ENCODE peak calls at places on chromosomes 11 and 22, in nine cellular contexts. W, Y, P, U, S, K, I, B and X are unnamed samples.

GRCh38 chr22:38751422-38752346 is 4.1 kb downstream of the SUN2 start:
- DNase-seq in P (peak; percentile 37), W (no peak), K (no peak), I (no peak), S (no peak), U (no peak), Y (no peak), B (no peak), X (peak; percentile 95)

GRCh38 chr11:76835928-76836612 is 24.6 kb upstream of the ACER3 start:
- DNase-seq in K (no peak), U (peak; percentile 85), S (peak; percentile 68), I (peak; percentile 53), B (peak; percentile 64), P (peak; percentile 67), Y (no peak), W (no peak), X (peak; percentile 57)

GRCh38 chr11:125348704-125349635 is 147.1 kb downstream of the FEZ1 start:
- DNase-seq in S (peak; percentile 19), P (peak; percentile 23), U (peak; percentile 57), Y (peak; percentile 85), K (peak; percentile 87), B (peak; percentile 4), W (no peak), I (peak; percentile 67), X (peak; percentile 33)

GRCh38 chr11:9228086-9228485 is 37.1 kb downstream of the DENND5A start:
- DNase-seq in U (no peak), I (no peak), Y (peak; percentile 30), P (no peak), S (no peak), K (no peak), W (no peak), B (no peak), X (no peak)

GRCh38 chr11:35541621-35542375 is 16.4 kb upstream of the PAMR1 start:
- DNase-seq in P (peak; percentile 97), S (peak; percentile 93), W (no peak), B (peak; percentile 23), K (no peak), Y (no peak), U (peak; percentile 90), I (peak; percentile 73), X (peak; percentile 52)

GRCh38 chr11:134559617-134559992 is 147.6 kb upstream of the B3GAT1 start:
- DNase-seq in U (no peak), I (no peak), W (no peak), S (no peak), Y (no peak), B (no peak), P (no peak), K (peak; percentile 59), X (no peak)

GRCh38 chr11:11463397-11463796 is 110.3 kb upstream of the CSNK2A3 start:
- DNase-seq in W (no peak), B (no peak), I (peak; percentile 19), U (peak; percentile 32), Y (no peak), S (no peak), P (no peak), K (peak; percentile 76), X (no peak)

GRCh38 chr11:57798905-57799559 is 37.4 kb downstream of the CTNND1 start:
- DNase-seq in P (peak; percentile 73), B (peak; percentile 67), K (no peak), Y (no peak), S (peak; percentile 52), W (peak; percentile 94), I (peak; percentile 78), U (peak; percentile 84), X (peak; percentile 92)

GRCh38 chr11:42870480-42870879 is 441.3 kb upstream of the API5 start:
- DNase-seq in U (no peak), S (no peak), W (no peak), I (no peak), Y (no peak), K (peak; percentile 69), P (no peak), B (no peak), X (no peak)

GRCh38 chr11:124276081-124276480 is 19.9 kb downstream of the OR8G5 start:
- DNase-seq in K (no peak), B (no peak), I (no peak), S (peak; percentile 82), Y (no peak), U (peak; percentile 7), P (peak; percentile 95), W (no peak), X (no peak)

GRCh38 chr22:39913321-39913720 is 12.4 kb downstream of the GRAP2 start:
- DNase-seq in Y (no peak), S (no peak), B (no peak), W (no peak), I (no peak), P (no peak), K (no peak), U (no peak), X (no peak)

GRCh38 chr22:30868663-30869385 is 99.8 kb downstream of the MORC2 start:
- DNase-seq in S (peak; percentile 75), Y (no peak), W (no peak), U (peak; percentile 57), P (peak; percentile 50), I (peak; percentile 2), B (no peak), K (peak; percentile 30), X (no peak)

GRCh38 chr11:10858505-10859360 is 880 bp upstream of the ZBED5 start:
- DNase-seq in I (peak; percentile 77), P (no peak), B (no peak), U (peak; percentile 80), W (no peak), Y (peak; percentile 86), K (peak; percentile 64), S (peak; percentile 19), X (peak; percentile 33)

GRCh38 chr11:19345519-19345847 is 104.7 kb upstream of the E2F8 start:
- DNase-seq in K (peak; percentile 81), B (peak; percentile 2), S (no peak), W (no peak), I (no peak), Y (peak; percentile 61), U (peak; percentile 64), P (no peak), X (no peak)

GRCh38 chr11:102171101-102171500 is 60.9 kb downstream of the YAP1 start:
- DNase-seq in P (peak; percentile 77), S (peak; percentile 85), I (no peak), Y (no peak), W (no peak), K (no peak), U (peak; percentile 74), B (no peak), X (no peak)

GRCh38 chr22:23229646-23230045 is 49.3 kb downstream of the BCR start:
- DNase-seq in W (no peak), S (no peak), P (no peak), Y (no peak), U (no peak), B (no peak), I (no peak), K (no peak), X (no peak)

DNA sequence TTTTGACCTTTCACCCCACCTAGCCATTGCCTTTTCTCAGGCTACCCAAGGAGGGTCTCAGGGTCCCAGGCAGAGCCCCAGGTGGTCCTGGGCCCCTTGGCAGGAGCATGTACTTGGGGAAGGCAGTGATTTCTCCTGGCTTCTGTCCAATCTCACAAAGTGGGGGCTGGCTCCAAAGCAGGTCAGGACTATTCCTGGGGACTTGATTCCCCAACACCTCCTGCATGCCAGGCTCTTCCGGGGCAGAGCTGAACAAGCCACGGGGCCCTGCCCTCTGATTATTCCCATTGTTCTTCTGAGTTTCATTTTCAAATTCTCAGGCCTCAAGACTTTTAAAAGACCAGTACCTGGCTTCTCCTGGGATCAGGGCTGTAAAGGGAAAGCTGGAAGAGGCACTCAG is 1.5 kb upstream of the TCF20 start:
- DNase-seq in I (no peak), K (no peak), U (no peak), P (no peak), W (no peak), B (no peak), S (no peak), Y (no peak), X (no peak)
- H3K4me2 ChIP-seq in I (no peak overlapping the region), K (no peak overlapping the region), U (no peak overlapping the region), P (no peak overlapping the region), W (no peak overlapping the region), B (no peak overlapping the region), S (no peak overlapping the region), Y (no peak overlapping the region), X (no peak overlapping the region)

GRCh38 chr22:20024225-20025087 is 3.5 kb downstream of the TANGO2 start:
- DNase-seq in S (no peak), U (no peak), B (no peak), I (no peak), Y (no peak), W (no peak), K (no peak), P (no peak), X (no peak)
- H3K4me1 ChIP-seq in S (peaks cover 14% of the 10 kb centered on the region), U (peaks cover 7% of the 10 kb centered on the region), B (peaks cover 12% of the 10 kb centered on the region), I (peaks cover 10% of the 10 kb centered on the region), Y (peaks cover 4% of the 10 kb centered on the region), W (peaks cover 19% of the 10 kb centered on the region), K (peaks cover 32% of the 10 kb centered on the region), P (peaks cover 2% of the 10 kb centered on the region), X (peaks cover 9% of the 10 kb centered on the region)

GRCh38 chr22:24322522-24322921 is 51.9 kb downstream of the SPECC1L start:
- DNase-seq in U (peak; percentile 50), P (no peak), S (no peak), Y (no peak), B (no peak), K (peak; percentile 80), I (no peak), W (no peak), X (no peak)

GRCh38 chr22:24324137-24324536 is 53.5 kb downstream of the SPECC1L start:
- DNase-seq in K (no peak), S (no peak), Y (no peak), U (no peak), P (no peak), W (no peak), B (no peak), I (no peak), X (no peak)

GRCh38 chr22:24323695-24324094 is 53.1 kb downstream of the SPECC1L start:
- DNase-seq in B (no peak), P (no peak), K (no peak), U (no peak), Y (no peak), I (no peak), S (no peak), W (no peak), X (no peak)

GRCh38 chr22:24321999-24322398 is 51.4 kb downstream of the SPECC1L start:
- DNase-seq in K (peak; percentile 71), B (no peak), I (no peak), P (no peak), W (no peak), Y (no peak), S (no peak), U (no peak), X (no peak)

DNA sequence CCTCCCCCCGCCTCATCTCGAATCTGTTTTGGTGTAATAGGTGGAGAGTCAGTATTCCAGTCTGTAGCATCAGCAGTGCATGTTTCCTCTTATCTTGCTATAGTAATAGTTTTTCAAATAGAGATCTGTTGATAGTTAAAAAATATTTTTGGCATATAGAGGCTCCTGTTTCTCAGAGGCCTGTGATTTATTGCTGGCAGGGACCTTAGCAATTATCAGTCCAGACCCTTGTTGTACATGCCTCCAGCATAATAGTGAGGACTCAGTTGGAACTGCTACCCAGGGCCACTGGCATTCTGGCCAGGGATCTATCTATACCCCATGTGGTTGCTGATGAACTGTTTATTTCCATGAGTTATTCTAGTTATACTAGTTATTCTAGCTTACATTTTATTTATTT is 52.6 kb downstream of the SPECC1L start:
- DNase-seq in W (no peak), K (peak; percentile 67), S (no peak), Y (no peak), U (no peak), B (no peak), P (no peak), I (no peak), X (no peak)
- H3K4me2 ChIP-seq in W (no peak overlapping the region), K (peak overlapping the region; percentile 77), S (no peak overlapping the region), Y (no peak overlapping the region), U (no peak overlapping the region), B (peak overlapping the region; percentile 48), P (no peak overlapping the region), I (no peak overlapping the region), X (no peak overlapping the region)

GRCh38 chr11:96241351-96241841 is 101.6 kb downstream of the MAML2 start:
- DNase-seq in P (no peak), Y (peak; percentile 41), B (peak; percentile 22), K (no peak), S (no peak), U (no peak), I (peak; percentile 46), W (no peak), X (no peak)
- H3K4me1 ChIP-seq in P (peaks cover 25% of the 10 kb centered on the region), Y (peaks cover 44% of the 10 kb centered on the region), B (peaks cover 45% of the 10 kb centered on the region), K (peaks cover 17% of the 10 kb centered on the region), S (peaks cover 21% of the 10 kb centered on the region), U (peaks cover 64% of the 10 kb centered on the region), I (peaks cover 54% of the 10 kb centered on the region), W (peaks cover 31% of the 10 kb centered on the region), X (peaks cover 58% of the 10 kb centered on the region)